ENCODE peak calls at places on chromosomes 13 and 19, in eight cellular contexts. One of them, this sample, is unnamed.

GRCh38 chr13:50810998-50811397 is 32.5 kb downstream of the DLEU7 start:
- DNase-seq in EL: no peak
- DNase-seq in heart right ventricle: no peak
- DNase-seq in mesendoderm: no peak
- DNase-seq in GM04503: no peak
- DNase-seq in stimulated activated CD4-positive, alpha-beta T cell treated with anti-CD3 and anti-CD28 coated beads, Interleukin-2, amount 100 ng/mL, for 4 hours: no peak
- DNase-seq in COR-L47: no peak
- DNase-seq in NCI-H526: no peak
- DNase-seq in this sample: no peak

GRCh38 chr13:77478645-77478997 is 56.9 kb upstream of the SCEL start:
- DNase-seq in mesendoderm: no peak
- DNase-seq in GM04503: no peak
- DNase-seq in EL: no peak
- DNase-seq in COR-L47: no peak
- DNase-seq in stimulated activated CD4-positive, alpha-beta T cell treated with anti-CD3 and anti-CD28 coated beads, Interleukin-2, amount 100 ng/mL, for 4 hours: no peak
- DNase-seq in heart right ventricle: no peak
- DNase-seq in NCI-H526: no peak
- DNase-seq in this sample: no peak

GRCh38 chr19:46731007-46731501 is 14.1 kb upstream of the PRKD2 start:
- DNase-seq in GM04503: peak
- DNase-seq in EL: peak
- DNase-seq in COR-L47: no peak
- DNase-seq in stimulated activated CD4-positive, alpha-beta T cell treated with anti-CD3 and anti-CD28 coated beads, Interleukin-2, amount 100 ng/mL, for 4 hours: no peak
- DNase-seq in mesendoderm: peak
- DNase-seq in heart right ventricle: no peak
- DNase-seq in NCI-H526: no peak
- DNase-seq in this sample: no peak

GRCh38 chr19:21065336-21065735 is 16.7 kb upstream of the ZNF714 start:
- DNase-seq in NCI-H526: no peak
- DNase-seq in stimulated activated CD4-positive, alpha-beta T cell treated with anti-CD3 and anti-CD28 coated beads, Interleukin-2, amount 100 ng/mL, for 4 hours: no peak
- DNase-seq in GM04503: no peak
- DNase-seq in heart right ventricle: no peak
- DNase-seq in mesendoderm: no peak
- DNase-seq in EL: no peak
- DNase-seq in COR-L47: no peak
- DNase-seq in this sample: no peak

GRCh38 chr19:18421371-18421959 is 2.3 kb downstream of the SSBP4 start:
- DNase-seq in EL: no peak
- DNase-seq in GM04503: no peak
- DNase-seq in stimulated activated CD4-positive, alpha-beta T cell treated with anti-CD3 and anti-CD28 coated beads, Interleukin-2, amount 100 ng/mL, for 4 hours: no peak
- DNase-seq in COR-L47: no peak
- DNase-seq in heart right ventricle: no peak
- DNase-seq in NCI-H526: no peak
- DNase-seq in mesendoderm: no peak
- DNase-seq in this sample: no peak

GRCh38 chr13:85093808-85094207 is 705.4 kb downstream of the SLITRK6 start:
- DNase-seq in EL: peak
- DNase-seq in NCI-H526: no peak
- DNase-seq in COR-L47: no peak
- DNase-seq in GM04503: no peak
- DNase-seq in stimulated activated CD4-positive, alpha-beta T cell treated with anti-CD3 and anti-CD28 coated beads, Interleukin-2, amount 100 ng/mL, for 4 hours: no peak
- DNase-seq in heart right ventricle: no peak
- DNase-seq in mesendoderm: peak
- DNase-seq in this sample: no peak

GRCh38 chr13:113041293-113041690 is 64.3 kb upstream of the F7 start:
- DNase-seq in EL: no peak
- DNase-seq in stimulated activated CD4-positive, alpha-beta T cell treated with anti-CD3 and anti-CD28 coated beads, Interleukin-2, amount 100 ng/mL, for 4 hours: no peak
- DNase-seq in COR-L47: no peak
- DNase-seq in heart right ventricle: no peak
- DNase-seq in NCI-H526: no peak
- DNase-seq in mesendoderm: no peak
- DNase-seq in GM04503: no peak
- DNase-seq in this sample: peak

GRCh38 chr13:109880371-109881346 is 94.3 kb upstream of the IRS2 start:
- DNase-seq in heart right ventricle: no peak
- DNase-seq in COR-L47: no peak
- DNase-seq in mesendoderm: no peak
- DNase-seq in stimulated activated CD4-positive, alpha-beta T cell treated with anti-CD3 and anti-CD28 coated beads, Interleukin-2, amount 100 ng/mL, for 4 hours: no peak
- DNase-seq in GM04503: no peak
- DNase-seq in EL: no peak
- DNase-seq in NCI-H526: no peak
- DNase-seq in this sample: no peak

GRCh38 chr13:94558721-94559120 is 37.2 kb downstream of the TGDS start:
- DNase-seq in COR-L47: no peak
- DNase-seq in heart right ventricle: no peak
- DNase-seq in GM04503: no peak
- DNase-seq in mesendoderm: peak
- DNase-seq in NCI-H526: no peak
- DNase-seq in stimulated activated CD4-positive, alpha-beta T cell treated with anti-CD3 and anti-CD28 coated beads, Interleukin-2, amount 100 ng/mL, for 4 hours: no peak
- DNase-seq in EL: no peak
- DNase-seq in this sample: no peak

GRCh38 chr19:19342086-19343015 is 21.7 kb downstream of the MAU2 start:
- DNase-seq in heart right ventricle: peak
- DNase-seq in COR-L47: peak
- DNase-seq in NCI-H526: peak
- DNase-seq in GM04503: no peak
- DNase-seq in stimulated activated CD4-positive, alpha-beta T cell treated with anti-CD3 and anti-CD28 coated beads, Interleukin-2, amount 100 ng/mL, for 4 hours: no peak
- DNase-seq in mesendoderm: peak
- DNase-seq in EL: peak
- DNase-seq in this sample: no peak

GRCh38 chr19:31139871-31140505 is 209.2 kb downstream of the TSHZ3 start:
- DNase-seq in heart right ventricle: no peak
- DNase-seq in EL: peak
- DNase-seq in COR-L47: no peak
- DNase-seq in NCI-H526: no peak
- DNase-seq in stimulated activated CD4-positive, alpha-beta T cell treated with anti-CD3 and anti-CD28 coated beads, Interleukin-2, amount 100 ng/mL, for 4 hours: no peak
- DNase-seq in mesendoderm: no peak
- DNase-seq in GM04503: peak
- DNase-seq in this sample: no peak

GRCh38 chr19:49613374-49613773 is 22.4 kb downstream of the PRR12 start:
- DNase-seq in NCI-H526: no peak
- DNase-seq in COR-L47: peak
- DNase-seq in GM04503: no peak
- DNase-seq in mesendoderm: no peak
- DNase-seq in EL: peak
- DNase-seq in stimulated activated CD4-positive, alpha-beta T cell treated with anti-CD3 and anti-CD28 coated beads, Interleukin-2, amount 100 ng/mL, for 4 hours: no peak
- DNase-seq in heart right ventricle: no peak
- DNase-seq in this sample: no peak

GRCh38 chr13:98207411-98207810 is 30.3 kb upstream of the RNF113B start:
- DNase-seq in NCI-H526: peak
- DNase-seq in COR-L47: no peak
- DNase-seq in heart right ventricle: peak
- DNase-seq in EL: peak
- DNase-seq in mesendoderm: no peak
- DNase-seq in stimulated activated CD4-positive, alpha-beta T cell treated with anti-CD3 and anti-CD28 coated beads, Interleukin-2, amount 100 ng/mL, for 4 hours: no peak
- DNase-seq in GM04503: no peak
- DNase-seq in this sample: no peak

GRCh38 chr19:10278935-10279334 is 7.8 kb upstream of the ICAM4 start:
- DNase-seq in COR-L47: no peak
- DNase-seq in heart right ventricle: no peak
- DNase-seq in GM04503: no peak
- DNase-seq in NCI-H526: no peak
- DNase-seq in EL: no peak
- DNase-seq in mesendoderm: no peak
- DNase-seq in stimulated activated CD4-positive, alpha-beta T cell treated with anti-CD3 and anti-CD28 coated beads, Interleukin-2, amount 100 ng/mL, for 4 hours: no peak
- DNase-seq in this sample: no peak

GRCh38 chr13:42211704-42212103 is 60.2 kb upstream of the AKAP11 start:
- DNase-seq in GM04503: no peak
- DNase-seq in EL: peak
- DNase-seq in heart right ventricle: no peak
- DNase-seq in stimulated activated CD4-positive, alpha-beta T cell treated with anti-CD3 and anti-CD28 coated beads, Interleukin-2, amount 100 ng/mL, for 4 hours: no peak
- DNase-seq in mesendoderm: no peak
- DNase-seq in NCI-H526: no peak
- DNase-seq in COR-L47: no peak
- DNase-seq in this sample: no peak

GRCh38 chr19:46614114-46614701 is 10.7 kb downstream of the PTGIR start:
- DNase-seq in heart right ventricle: peak
- DNase-seq in COR-L47: peak
- DNase-seq in stimulated activated CD4-positive, alpha-beta T cell treated with anti-CD3 and anti-CD28 coated beads, Interleukin-2, amount 100 ng/mL, for 4 hours: peak
- DNase-seq in mesendoderm: peak
- DNase-seq in EL: peak
- DNase-seq in NCI-H526: peak
- DNase-seq in GM04503: no peak
- DNase-seq in this sample: peak

GRCh38 chr13:28568286-28568685 is 73.4 kb upstream of the FLT1 start:
- DNase-seq in COR-L47: no peak
- DNase-seq in GM04503: no peak
- DNase-seq in stimulated activated CD4-positive, alpha-beta T cell treated with anti-CD3 and anti-CD28 coated beads, Interleukin-2, amount 100 ng/mL, for 4 hours: no peak
- DNase-seq in NCI-H526: peak
- DNase-seq in EL: peak
- DNase-seq in mesendoderm: no peak
- DNase-seq in heart right ventricle: peak
- DNase-seq in this sample: no peak

GRCh38 chr19:3692141-3693029 is 7.9 kb downstream of the PIP5K1C start:
- DNase-seq in heart right ventricle: no peak
- DNase-seq in mesendoderm: peak
- DNase-seq in GM04503: no peak
- DNase-seq in NCI-H526: no peak
- DNase-seq in stimulated activated CD4-positive, alpha-beta T cell treated with anti-CD3 and anti-CD28 coated beads, Interleukin-2, amount 100 ng/mL, for 4 hours: no peak
- DNase-seq in COR-L47: no peak
- DNase-seq in EL: no peak
- DNase-seq in this sample: no peak

GRCh38 chr19:49395581-49396407 is 7.7 kb downstream of the KASH5 start:
- DNase-seq in heart right ventricle: no peak
- DNase-seq in mesendoderm: no peak
- DNase-seq in NCI-H526: no peak
- DNase-seq in EL: no peak
- DNase-seq in COR-L47: no peak
- DNase-seq in GM04503: no peak
- DNase-seq in stimulated activated CD4-positive, alpha-beta T cell treated with anti-CD3 and anti-CD28 coated beads, Interleukin-2, amount 100 ng/mL, for 4 hours: no peak
- DNase-seq in this sample: no peak

GRCh38 chr19:54464044-54464623 is 556 bp upstream of the LENG9 start:
- DNase-seq in stimulated activated CD4-positive, alpha-beta T cell treated with anti-CD3 and anti-CD28 coated beads, Interleukin-2, amount 100 ng/mL, for 4 hours: peak
- DNase-seq in mesendoderm: peak
- DNase-seq in NCI-H526: peak
- DNase-seq in COR-L47: peak
- DNase-seq in GM04503: no peak
- DNase-seq in EL: peak
- DNase-seq in heart right ventricle: peak
- DNase-seq in this sample: no peak

GRCh38 chr13:107846642-107847041 is 368.7 kb downstream of the LIG4 start:
- DNase-seq in heart right ventricle: no peak
- DNase-seq in mesendoderm: no peak
- DNase-seq in NCI-H526: no peak
- DNase-seq in GM04503: no peak
- DNase-seq in stimulated activated CD4-positive, alpha-beta T cell treated with anti-CD3 and anti-CD28 coated beads, Interleukin-2, amount 100 ng/mL, for 4 hours: no peak
- DNase-seq in COR-L47: no peak
- DNase-seq in EL: no peak
- DNase-seq in this sample: no peak

GRCh38 chr13:38180100-38180499 is 169.6 kb upstream of the UFM1 start:
- DNase-seq in mesendoderm: no peak
- DNase-seq in COR-L47: no peak
- DNase-seq in stimulated activated CD4-positive, alpha-beta T cell treated with anti-CD3 and anti-CD28 coated beads, Interleukin-2, amount 100 ng/mL, for 4 hours: no peak
- DNase-seq in NCI-H526: no peak
- DNase-seq in EL: peak
- DNase-seq in GM04503: peak
- DNase-seq in heart right ventricle: no peak
- DNase-seq in this sample: no peak

GRCh38 chr13:78816592-78816991 is 157.6 kb upstream of the OBI1 start:
- DNase-seq in COR-L47: no peak
- DNase-seq in mesendoderm: no peak
- DNase-seq in EL: no peak
- DNase-seq in NCI-H526: no peak
- DNase-seq in GM04503: no peak
- DNase-seq in stimulated activated CD4-positive, alpha-beta T cell treated with anti-CD3 and anti-CD28 coated beads, Interleukin-2, amount 100 ng/mL, for 4 hours: no peak
- DNase-seq in heart right ventricle: no peak
- DNase-seq in this sample: no peak

GRCh38 chr13:20939662-20940061 is 37.1 kb upstream of the XPO4 start:
- DNase-seq in GM04503: no peak
- DNase-seq in NCI-H526: no peak
- DNase-seq in mesendoderm: peak
- DNase-seq in EL: no peak
- DNase-seq in stimulated activated CD4-positive, alpha-beta T cell treated with anti-CD3 and anti-CD28 coated beads, Interleukin-2, amount 100 ng/mL, for 4 hours: no peak
- DNase-seq in COR-L47: no peak
- DNase-seq in heart right ventricle: peak
- DNase-seq in this sample: no peak